ENCODE peak calls at places on chromosomes 2 and 18, in seven cellular contexts. One of them, this sample, is unnamed.

GRCh38 chr2:168816369-168816768 is 13.9 kb downstream of the NOSTRIN start:
- DNase-seq in neural progenitor cell: no peak
- DNase-seq in PC-9: peak; percentile 43
- DNase-seq in GM23248: peak; percentile 89
- DNase-seq in fibroblast of lung: peak; percentile 80
- DNase-seq in PC-3: peak; percentile 53
- DNase-seq in hepatocyte: peak; percentile 48
- DNase-seq in this sample: no peak

GRCh38 chr2:1556286-1556685 is 143.0 kb downstream of the TPO start:
- DNase-seq in hepatocyte: no peak
- DNase-seq in PC-3: no peak
- DNase-seq in fibroblast of lung: no peak
- DNase-seq in PC-9: no peak
- DNase-seq in GM23248: no peak
- DNase-seq in neural progenitor cell: no peak
- DNase-seq in this sample: no peak

GRCh38 chr2:51722311-51722710 is 690.4 kb upstream of the NRXN1 start:
- DNase-seq in PC-3: peak; percentile 58
- DNase-seq in neural progenitor cell: no peak
- DNase-seq in GM23248: peak; percentile 32
- DNase-seq in PC-9: peak; percentile 38
- DNase-seq in hepatocyte: no peak
- DNase-seq in fibroblast of lung: peak; percentile 93
- DNase-seq in this sample: no peak

GRCh38 chr2:129078548-129078947 is 759.9 kb upstream of the HS6ST1 start:
- DNase-seq in GM23248: no peak
- DNase-seq in hepatocyte: no peak
- DNase-seq in PC-9: no peak
- DNase-seq in PC-3: no peak
- DNase-seq in fibroblast of lung: no peak
- DNase-seq in neural progenitor cell: no peak
- DNase-seq in this sample: no peak

GRCh38 chr2:172677363-172677762 is 58.3 kb upstream of the RAPGEF4 start:
- DNase-seq in neural progenitor cell: no peak
- DNase-seq in fibroblast of lung: peak; percentile 40
- DNase-seq in PC-9: no peak
- DNase-seq in hepatocyte: no peak
- DNase-seq in PC-3: no peak
- DNase-seq in GM23248: no peak
- DNase-seq in this sample: no peak

GRCh38 chr2:1052671-1053270 is 102.1 kb downstream of the SNTG2 start:
- DNase-seq in neural progenitor cell: no peak
- DNase-seq in GM23248: peak; percentile 12
- DNase-seq in PC-9: no peak
- DNase-seq in fibroblast of lung: peak; percentile 57
- DNase-seq in PC-3: no peak
- DNase-seq in hepatocyte: peak; percentile 24
- DNase-seq in this sample: no peak

GRCh38 chr18:23932385-23933067 is 82.0 kb upstream of the TTC39C start:
- DNase-seq in fibroblast of lung: no peak
- DNase-seq in GM23248: no peak
- DNase-seq in PC-3: no peak
- DNase-seq in PC-9: no peak
- DNase-seq in hepatocyte: no peak
- DNase-seq in neural progenitor cell: no peak
- DNase-seq in this sample: no peak

GRCh38 chr2:29954316-29954715 is 32.9 kb upstream of the ALK start:
- DNase-seq in GM23248: no peak
- DNase-seq in PC-3: no peak
- DNase-seq in PC-9: no peak
- DNase-seq in fibroblast of lung: no peak
- DNase-seq in neural progenitor cell: no peak
- DNase-seq in hepatocyte: no peak
- DNase-seq in this sample: no peak

GRCh38 chr2:16628316-16628715 is 37.3 kb downstream of the CYRIA start:
- DNase-seq in PC-9: peak; percentile 28
- DNase-seq in fibroblast of lung: no peak
- DNase-seq in GM23248: no peak
- DNase-seq in neural progenitor cell: no peak
- DNase-seq in hepatocyte: no peak
- DNase-seq in PC-3: no peak
- DNase-seq in this sample: no peak

GRCh38 chr2:14631676-14632075 is 841 bp upstream of the LRATD1 start:
- DNase-seq in neural progenitor cell: no peak
- DNase-seq in GM23248: no peak
- DNase-seq in PC-9: no peak
- DNase-seq in fibroblast of lung: no peak
- DNase-seq in hepatocyte: no peak
- DNase-seq in PC-3: no peak
- DNase-seq in this sample: no peak

GRCh38 chr18:62436636-62437519 is 85.9 kb upstream of the ZCCHC2 start:
- DNase-seq in PC-3: peak; percentile 55
- DNase-seq in neural progenitor cell: no peak
- DNase-seq in fibroblast of lung: peak; percentile 85
- DNase-seq in GM23248: peak; percentile 90
- DNase-seq in PC-9: no peak
- DNase-seq in hepatocyte: peak; percentile 57
- DNase-seq in this sample: no peak

GRCh38 chr2:215811409-215812355 is 201.7 kb downstream of the MREG start:
- DNase-seq in PC-9: no peak
- DNase-seq in GM23248: no peak
- DNase-seq in neural progenitor cell: no peak
- DNase-seq in fibroblast of lung: no peak
- DNase-seq in PC-3: no peak
- DNase-seq in hepatocyte: no peak
- DNase-seq in this sample: no peak

GRCh38 chr2:118855451-118856279 is 8.2 kb upstream of the EN1 start:
- DNase-seq in GM23248: peak; percentile 94
- DNase-seq in neural progenitor cell: peak; percentile 94
- DNase-seq in PC-3: peak; percentile 88
- DNase-seq in hepatocyte: peak; percentile 90
- DNase-seq in fibroblast of lung: peak; percentile 65
- DNase-seq in PC-9: peak; percentile 49
- DNase-seq in this sample: peak; percentile 94

GRCh38 chr2:118853129-118853640 is 5.7 kb upstream of the EN1 start:
- DNase-seq in GM23248: no peak
- DNase-seq in fibroblast of lung: no peak
- DNase-seq in hepatocyte: no peak
- DNase-seq in PC-3: no peak
- DNase-seq in PC-9: no peak
- DNase-seq in neural progenitor cell: no peak
- DNase-seq in this sample: no peak

GRCh38 chr2:118853647-118854367 is 6.4 kb upstream of the EN1 start:
- DNase-seq in neural progenitor cell: peak; percentile 36
- DNase-seq in PC-3: no peak
- DNase-seq in hepatocyte: no peak
- DNase-seq in GM23248: no peak
- DNase-seq in fibroblast of lung: no peak
- DNase-seq in PC-9: no peak
- DNase-seq in this sample: peak; percentile 62

GRCh38 chr2:118856330-118856977 is 9.0 kb upstream of the EN1 start:
- DNase-seq in fibroblast of lung: no peak
- DNase-seq in GM23248: no peak
- DNase-seq in neural progenitor cell: no peak
- DNase-seq in PC-9: no peak
- DNase-seq in hepatocyte: no peak
- DNase-seq in PC-3: no peak
- DNase-seq in this sample: no peak

GRCh38 chr2:118854507-118855300 is 7.3 kb upstream of the EN1 start:
- DNase-seq in GM23248: no peak
- DNase-seq in neural progenitor cell: peak; percentile 48
- DNase-seq in PC-3: no peak
- DNase-seq in hepatocyte: no peak
- DNase-seq in PC-9: no peak
- DNase-seq in fibroblast of lung: no peak
- DNase-seq in this sample: peak; percentile 70
- TF ChIP-seq EZH2 in GM23248: no peak
- TF ChIP-seq EZH2 in neural progenitor cell: no peak
- TF ChIP-seq EZH2 in PC-3: no peak
- TF ChIP-seq EZH2 in hepatocyte: peak; percentile 26
- TF ChIP-seq EZH2 in PC-9: no peak
- TF ChIP-seq EZH2 in fibroblast of lung: peak; percentile 86
- TF ChIP-seq EZH2 in this sample: peak; percentile 80

GRCh38 chr2:112136081-112136480 is 2.1 kb upstream of the FBLN7 start:
- DNase-seq in PC-3: no peak
- DNase-seq in GM23248: no peak
- DNase-seq in PC-9: no peak
- DNase-seq in neural progenitor cell: no peak
- DNase-seq in hepatocyte: no peak
- DNase-seq in fibroblast of lung: no peak
- DNase-seq in this sample: no peak

GRCh38 chr2:112140413-112140802 is 2.2 kb downstream of the FBLN7 start:
- DNase-seq in GM23248: no peak
- DNase-seq in PC-3: no peak
- DNase-seq in fibroblast of lung: no peak
- DNase-seq in PC-9: no peak
- DNase-seq in neural progenitor cell: no peak
- DNase-seq in hepatocyte: no peak
- DNase-seq in this sample: peak; percentile 62

GRCh38 chr2:112138143-112139032 is at the start of gene FBLN7:
- DNase-seq in GM23248: peak; percentile 62
- DNase-seq in PC-3: no peak
- DNase-seq in PC-9: no peak
- DNase-seq in fibroblast of lung: no peak
- DNase-seq in neural progenitor cell: peak; percentile 77
- DNase-seq in hepatocyte: peak; percentile 32
- DNase-seq in this sample: peak; percentile 68

GRCh38 chr2:112140899-112141622 is 2.9 kb downstream of the FBLN7 start:
- DNase-seq in fibroblast of lung: no peak
- DNase-seq in PC-9: no peak
- DNase-seq in neural progenitor cell: no peak
- DNase-seq in PC-3: no peak
- DNase-seq in hepatocyte: no peak
- DNase-seq in GM23248: no peak
- DNase-seq in this sample: no peak

GRCh38 chr2:112137516-112138142 is 556 bp upstream of the FBLN7 start:
- DNase-seq in fibroblast of lung: no peak
- DNase-seq in PC-3: peak; percentile 21
- DNase-seq in GM23248: peak; percentile 76
- DNase-seq in neural progenitor cell: no peak
- DNase-seq in PC-9: no peak
- DNase-seq in hepatocyte: no peak
- DNase-seq in this sample: peak; percentile 27
- TF ChIP-seq EZH2 in fibroblast of lung: no peak
- TF ChIP-seq EZH2 in PC-3: no peak
- TF ChIP-seq EZH2 in GM23248: no peak
- TF ChIP-seq EZH2 in neural progenitor cell: no peak
- TF ChIP-seq EZH2 in PC-9: peak; percentile 49
- TF ChIP-seq EZH2 in hepatocyte: no peak
- TF ChIP-seq EZH2 in this sample: peak; percentile 83

DNA sequence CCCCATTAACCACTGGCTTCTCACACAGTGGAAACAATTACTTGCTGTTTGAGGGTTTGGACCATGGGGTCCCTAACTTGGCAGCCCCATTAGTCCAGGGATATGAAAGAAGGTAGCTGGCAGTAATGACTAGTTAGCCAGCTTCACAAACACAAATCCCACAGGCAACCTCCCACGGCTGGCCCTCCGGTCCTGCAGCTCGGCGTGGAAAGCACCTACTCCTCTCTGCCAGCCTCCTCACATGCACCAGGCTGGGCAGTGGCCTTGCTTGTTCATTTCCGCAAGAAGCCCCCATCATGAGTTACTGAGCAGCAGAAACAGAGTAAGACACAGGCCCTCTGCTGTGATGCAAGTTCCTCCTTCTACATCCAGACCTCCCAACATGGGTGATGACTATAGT is 13.7 kb downstream of the C1QL2 start:
- DNase-seq in PC-3: no peak
- DNase-seq in fibroblast of lung: no peak
- DNase-seq in PC-9: no peak
- DNase-seq in GM23248: no peak
- DNase-seq in neural progenitor cell: no peak
- DNase-seq in hepatocyte: no peak
- DNase-seq in this sample: no peak
- TF ChIP-seq EZH2 in PC-3: no peak
- TF ChIP-seq EZH2 in fibroblast of lung: no peak
- TF ChIP-seq EZH2 in PC-9: no peak
- TF ChIP-seq EZH2 in GM23248: no peak
- TF ChIP-seq EZH2 in neural progenitor cell: no peak
- TF ChIP-seq EZH2 in hepatocyte: no peak
- TF ChIP-seq EZH2 in this sample: no peak

DNA sequence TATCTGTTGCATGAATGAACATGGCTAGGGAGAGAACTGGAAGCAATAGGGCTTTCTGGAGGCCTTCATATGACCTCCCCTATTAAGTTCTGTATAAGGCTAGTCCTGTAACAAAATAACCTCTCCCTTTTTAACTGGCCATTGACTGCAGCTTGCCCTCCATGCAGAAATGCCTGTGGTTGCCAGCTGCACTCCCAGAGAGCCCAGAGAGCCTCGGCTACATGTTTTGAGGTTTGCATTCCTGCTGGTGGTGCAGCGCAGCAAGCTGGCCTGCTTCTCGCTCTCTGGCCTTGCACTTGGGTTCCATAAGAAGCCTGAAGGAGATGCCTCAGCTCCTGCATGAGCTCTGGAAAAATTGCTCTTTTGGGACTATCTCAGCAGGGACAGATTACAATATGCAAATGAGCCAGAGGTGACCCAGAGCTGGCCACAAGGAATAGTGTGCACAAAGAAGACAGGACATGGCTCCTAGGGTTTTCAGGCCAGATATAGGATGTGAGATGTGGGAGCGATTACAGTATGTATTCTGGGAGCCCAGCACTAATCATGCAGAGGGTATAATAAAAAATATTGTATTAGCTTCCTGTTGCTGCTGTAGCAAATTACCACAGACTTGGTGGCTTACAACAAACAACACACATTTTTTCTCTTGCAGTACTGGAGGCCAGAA is 186.7 kb downstream of the INSIG2 start:
- DNase-seq in PC-9: no peak
- DNase-seq in fibroblast of lung: no peak
- DNase-seq in PC-3: no peak
- DNase-seq in neural progenitor cell: no peak
- DNase-seq in GM23248: no peak
- DNase-seq in hepatocyte: no peak
- DNase-seq in this sample: no peak
- TF ChIP-seq EZH2 in PC-9: no peak
- TF ChIP-seq EZH2 in fibroblast of lung: no peak
- TF ChIP-seq EZH2 in PC-3: no peak
- TF ChIP-seq EZH2 in neural progenitor cell: no peak
- TF ChIP-seq EZH2 in GM23248: no peak
- TF ChIP-seq EZH2 in hepatocyte: no peak
- TF ChIP-seq EZH2 in this sample: no peak